ENCODE peak calls at places on chromosomes 3 and 15, in six cellular contexts. One of them, this sample, is unnamed.

GRCh38 chr3:184805351-184806038 is 6.5 kb upstream of the VPS8 start:
- DNase-seq in activated CD4-positive, alpha-beta T cell treated with anti-CD3 and anti-CD28 coated beads for 48 hours: no peak
- DNase-seq in AG20443: no peak
- DNase-seq in endothelial cell: no peak
- DNase-seq in stimulated activated CD4-positive, alpha-beta T cell treated with anti-CD3 and anti-CD28 coated beads, TNF-alpha, amount 100 ng/mL, for 4 hours: no peak
- DNase-seq in PC-3: no peak
- DNase-seq in this sample: no peak

GRCh38 chr3:72010044-72010443 is 225.1 kb upstream of the PROK2 start:
- DNase-seq in activated CD4-positive, alpha-beta T cell treated with anti-CD3 and anti-CD28 coated beads for 48 hours: peak; percentile 20
- DNase-seq in AG20443: peak; percentile 31
- DNase-seq in endothelial cell: no peak
- DNase-seq in stimulated activated CD4-positive, alpha-beta T cell treated with anti-CD3 and anti-CD28 coated beads, TNF-alpha, amount 100 ng/mL, for 4 hours: no peak
- DNase-seq in PC-3: no peak
- DNase-seq in this sample: no peak

GRCh38 chr15:74763416-74763815 is 14.8 kb downstream of the CYP1A2 start:
- DNase-seq in activated CD4-positive, alpha-beta T cell treated with anti-CD3 and anti-CD28 coated beads for 48 hours: no peak
- DNase-seq in AG20443: no peak
- DNase-seq in endothelial cell: no peak
- DNase-seq in stimulated activated CD4-positive, alpha-beta T cell treated with anti-CD3 and anti-CD28 coated beads, TNF-alpha, amount 100 ng/mL, for 4 hours: no peak
- DNase-seq in PC-3: no peak
- DNase-seq in this sample: no peak

GRCh38 chr15:99977945-99978344 is 244.7 kb upstream of the LYSMD4 start:
- DNase-seq in activated CD4-positive, alpha-beta T cell treated with anti-CD3 and anti-CD28 coated beads for 48 hours: no peak
- DNase-seq in AG20443: no peak
- DNase-seq in endothelial cell: no peak
- DNase-seq in stimulated activated CD4-positive, alpha-beta T cell treated with anti-CD3 and anti-CD28 coated beads, TNF-alpha, amount 100 ng/mL, for 4 hours: no peak
- DNase-seq in PC-3: no peak
- DNase-seq in this sample: no peak

GRCh38 chr15:57198654-57199241 is 177.6 kb upstream of the CGNL1 start:
- DNase-seq in activated CD4-positive, alpha-beta T cell treated with anti-CD3 and anti-CD28 coated beads for 48 hours: no peak
- DNase-seq in AG20443: no peak
- DNase-seq in endothelial cell: no peak
- DNase-seq in stimulated activated CD4-positive, alpha-beta T cell treated with anti-CD3 and anti-CD28 coated beads, TNF-alpha, amount 100 ng/mL, for 4 hours: no peak
- DNase-seq in PC-3: peak; percentile 28
- DNase-seq in this sample: no peak

GRCh38 chr3:41094351-41094750 is 105.0 kb upstream of the CTNNB1 start:
- DNase-seq in activated CD4-positive, alpha-beta T cell treated with anti-CD3 and anti-CD28 coated beads for 48 hours: no peak
- DNase-seq in AG20443: no peak
- DNase-seq in endothelial cell: no peak
- DNase-seq in stimulated activated CD4-positive, alpha-beta T cell treated with anti-CD3 and anti-CD28 coated beads, TNF-alpha, amount 100 ng/mL, for 4 hours: no peak
- DNase-seq in PC-3: no peak
- DNase-seq in this sample: no peak

GRCh38 chr3:122294365-122294764 is 30.7 kb upstream of the CSTA start:
- DNase-seq in activated CD4-positive, alpha-beta T cell treated with anti-CD3 and anti-CD28 coated beads for 48 hours: no peak
- DNase-seq in AG20443: no peak
- DNase-seq in endothelial cell: no peak
- DNase-seq in stimulated activated CD4-positive, alpha-beta T cell treated with anti-CD3 and anti-CD28 coated beads, TNF-alpha, amount 100 ng/mL, for 4 hours: no peak
- DNase-seq in PC-3: no peak
- DNase-seq in this sample: no peak

GRCh38 chr3:36373661-36374060 is 6.6 kb upstream of the STAC start:
- DNase-seq in activated CD4-positive, alpha-beta T cell treated with anti-CD3 and anti-CD28 coated beads for 48 hours: no peak
- DNase-seq in AG20443: no peak
- DNase-seq in endothelial cell: no peak
- DNase-seq in stimulated activated CD4-positive, alpha-beta T cell treated with anti-CD3 and anti-CD28 coated beads, TNF-alpha, amount 100 ng/mL, for 4 hours: no peak
- DNase-seq in PC-3: no peak
- DNase-seq in this sample: no peak

GRCh38 chr3:181173227-181173626 is 183.7 kb upstream of the DNAJC19 start:
- DNase-seq in activated CD4-positive, alpha-beta T cell treated with anti-CD3 and anti-CD28 coated beads for 48 hours: no peak
- DNase-seq in AG20443: no peak
- DNase-seq in endothelial cell: no peak
- DNase-seq in stimulated activated CD4-positive, alpha-beta T cell treated with anti-CD3 and anti-CD28 coated beads, TNF-alpha, amount 100 ng/mL, for 4 hours: no peak
- DNase-seq in PC-3: no peak
- DNase-seq in this sample: no peak

GRCh38 chr3:117916839-117917238 is 1117.8 kb downstream of the IGSF11 start:
- DNase-seq in activated CD4-positive, alpha-beta T cell treated with anti-CD3 and anti-CD28 coated beads for 48 hours: no peak
- DNase-seq in AG20443: no peak
- DNase-seq in endothelial cell: no peak
- DNase-seq in stimulated activated CD4-positive, alpha-beta T cell treated with anti-CD3 and anti-CD28 coated beads, TNF-alpha, amount 100 ng/mL, for 4 hours: no peak
- DNase-seq in PC-3: no peak
- DNase-seq in this sample: no peak

GRCh38 chr3:194446754-194447153 is 40.0 kb downstream of the ATP13A3 start:
- DNase-seq in activated CD4-positive, alpha-beta T cell treated with anti-CD3 and anti-CD28 coated beads for 48 hours: no peak
- DNase-seq in AG20443: no peak
- DNase-seq in endothelial cell: no peak
- DNase-seq in stimulated activated CD4-positive, alpha-beta T cell treated with anti-CD3 and anti-CD28 coated beads, TNF-alpha, amount 100 ng/mL, for 4 hours: no peak
- DNase-seq in PC-3: no peak
- DNase-seq in this sample: no peak

GRCh38 chr3:53744351-53744750 is 101.9 kb downstream of the CHDH start:
- DNase-seq in activated CD4-positive, alpha-beta T cell treated with anti-CD3 and anti-CD28 coated beads for 48 hours: peak; percentile 12
- DNase-seq in AG20443: no peak
- DNase-seq in endothelial cell: no peak
- DNase-seq in stimulated activated CD4-positive, alpha-beta T cell treated with anti-CD3 and anti-CD28 coated beads, TNF-alpha, amount 100 ng/mL, for 4 hours: no peak
- DNase-seq in PC-3: no peak
- DNase-seq in this sample: no peak

GRCh38 chr3:46860381-46861292 is 2.6 kb downstream of the MYL3 start:
- DNase-seq in activated CD4-positive, alpha-beta T cell treated with anti-CD3 and anti-CD28 coated beads for 48 hours: peak; percentile 55
- DNase-seq in AG20443: no peak
- DNase-seq in endothelial cell: peak; percentile 70
- DNase-seq in stimulated activated CD4-positive, alpha-beta T cell treated with anti-CD3 and anti-CD28 coated beads, TNF-alpha, amount 100 ng/mL, for 4 hours: no peak
- DNase-seq in PC-3: peak; percentile 44
- DNase-seq in this sample: no peak

GRCh38 chr15:33278816-33279612 is 31.8 kb upstream of the RYR3 start:
- DNase-seq in activated CD4-positive, alpha-beta T cell treated with anti-CD3 and anti-CD28 coated beads for 48 hours: no peak
- DNase-seq in AG20443: peak; percentile 82
- DNase-seq in endothelial cell: no peak
- DNase-seq in stimulated activated CD4-positive, alpha-beta T cell treated with anti-CD3 and anti-CD28 coated beads, TNF-alpha, amount 100 ng/mL, for 4 hours: no peak
- DNase-seq in PC-3: peak; percentile 96
- DNase-seq in this sample: no peak

GRCh38 chr3:49277357-49277723 is 308 bp upstream of the C3orf62 start:
- DNase-seq in activated CD4-positive, alpha-beta T cell treated with anti-CD3 and anti-CD28 coated beads for 48 hours: no peak
- DNase-seq in AG20443: no peak
- DNase-seq in endothelial cell: no peak
- DNase-seq in stimulated activated CD4-positive, alpha-beta T cell treated with anti-CD3 and anti-CD28 coated beads, TNF-alpha, amount 100 ng/mL, for 4 hours: no peak
- DNase-seq in PC-3: no peak
- DNase-seq in this sample: no peak

GRCh38 chr3:22175899-22176298 is 424.9 kb upstream of the ZNF385D start:
- DNase-seq in activated CD4-positive, alpha-beta T cell treated with anti-CD3 and anti-CD28 coated beads for 48 hours: no peak
- DNase-seq in AG20443: no peak
- DNase-seq in endothelial cell: no peak
- DNase-seq in stimulated activated CD4-positive, alpha-beta T cell treated with anti-CD3 and anti-CD28 coated beads, TNF-alpha, amount 100 ng/mL, for 4 hours: no peak
- DNase-seq in PC-3: peak; percentile 44
- DNase-seq in this sample: no peak

GRCh38 chr3:187739125-187739560 is 6.1 kb downstream of the BCL6 start:
- DNase-seq in activated CD4-positive, alpha-beta T cell treated with anti-CD3 and anti-CD28 coated beads for 48 hours: peak; percentile 45
- DNase-seq in AG20443: no peak
- DNase-seq in endothelial cell: peak; percentile 50
- DNase-seq in stimulated activated CD4-positive, alpha-beta T cell treated with anti-CD3 and anti-CD28 coated beads, TNF-alpha, amount 100 ng/mL, for 4 hours: no peak
- DNase-seq in PC-3: no peak
- DNase-seq in this sample: no peak

GRCh38 chr15:74185949-74186348 is 12.4 kb downstream of the ISLR start:
- DNase-seq in activated CD4-positive, alpha-beta T cell treated with anti-CD3 and anti-CD28 coated beads for 48 hours: peak; percentile 35
- DNase-seq in AG20443: no peak
- DNase-seq in endothelial cell: no peak
- DNase-seq in stimulated activated CD4-positive, alpha-beta T cell treated with anti-CD3 and anti-CD28 coated beads, TNF-alpha, amount 100 ng/mL, for 4 hours: no peak
- DNase-seq in PC-3: peak; percentile 59
- DNase-seq in this sample: no peak

GRCh38 chr15:80906159-80906775 is 83.4 kb downstream of the MESD start:
- DNase-seq in activated CD4-positive, alpha-beta T cell treated with anti-CD3 and anti-CD28 coated beads for 48 hours: no peak
- DNase-seq in AG20443: peak; percentile 32
- DNase-seq in endothelial cell: no peak
- DNase-seq in stimulated activated CD4-positive, alpha-beta T cell treated with anti-CD3 and anti-CD28 coated beads, TNF-alpha, amount 100 ng/mL, for 4 hours: no peak
- DNase-seq in PC-3: peak; percentile 88
- DNase-seq in this sample: no peak

GRCh38 chr3:159257954-159258353 is 456.1 kb downstream of the MFSD1 start:
- DNase-seq in activated CD4-positive, alpha-beta T cell treated with anti-CD3 and anti-CD28 coated beads for 48 hours: no peak
- DNase-seq in AG20443: no peak
- DNase-seq in endothelial cell: no peak
- DNase-seq in stimulated activated CD4-positive, alpha-beta T cell treated with anti-CD3 and anti-CD28 coated beads, TNF-alpha, amount 100 ng/mL, for 4 hours: no peak
- DNase-seq in PC-3: no peak
- DNase-seq in this sample: no peak

GRCh38 chr3:50602675-50603191 is 8.8 kb downstream of the CISH start:
- DNase-seq in activated CD4-positive, alpha-beta T cell treated with anti-CD3 and anti-CD28 coated beads for 48 hours: no peak
- DNase-seq in AG20443: no peak
- DNase-seq in endothelial cell: no peak
- DNase-seq in stimulated activated CD4-positive, alpha-beta T cell treated with anti-CD3 and anti-CD28 coated beads, TNF-alpha, amount 100 ng/mL, for 4 hours: no peak
- DNase-seq in PC-3: peak; percentile 58
- DNase-seq in this sample: no peak

GRCh38 chr3:55873523-55874254 is 386.6 kb upstream of the WNT5A start:
- DNase-seq in activated CD4-positive, alpha-beta T cell treated with anti-CD3 and anti-CD28 coated beads for 48 hours: no peak
- DNase-seq in AG20443: no peak
- DNase-seq in endothelial cell: no peak
- DNase-seq in stimulated activated CD4-positive, alpha-beta T cell treated with anti-CD3 and anti-CD28 coated beads, TNF-alpha, amount 100 ng/mL, for 4 hours: no peak
- DNase-seq in PC-3: peak; percentile 91
- DNase-seq in this sample: no peak

GRCh38 chr3:123655400-123655799 is 70.5 kb upstream of the HACD2 start:
- DNase-seq in activated CD4-positive, alpha-beta T cell treated with anti-CD3 and anti-CD28 coated beads for 48 hours: no peak
- DNase-seq in AG20443: no peak
- DNase-seq in endothelial cell: no peak
- DNase-seq in stimulated activated CD4-positive, alpha-beta T cell treated with anti-CD3 and anti-CD28 coated beads, TNF-alpha, amount 100 ng/mL, for 4 hours: no peak
- DNase-seq in PC-3: no peak
- DNase-seq in this sample: no peak

GRCh38 chr3:9279959-9280358 is 30.5 kb upstream of the SRGAP3 start:
- DNase-seq in activated CD4-positive, alpha-beta T cell treated with anti-CD3 and anti-CD28 coated beads for 48 hours: no peak
- DNase-seq in AG20443: peak; percentile 64
- DNase-seq in endothelial cell: no peak
- DNase-seq in stimulated activated CD4-positive, alpha-beta T cell treated with anti-CD3 and anti-CD28 coated beads, TNF-alpha, amount 100 ng/mL, for 4 hours: no peak
- DNase-seq in PC-3: peak; percentile 25
- DNase-seq in this sample: no peak

GRCh38 chr15:85141601-85142185 is 160.0 kb downstream of the PDE8A start:
- DNase-seq in activated CD4-positive, alpha-beta T cell treated with anti-CD3 and anti-CD28 coated beads for 48 hours: no peak
- DNase-seq in AG20443: no peak
- DNase-seq in endothelial cell: no peak
- DNase-seq in stimulated activated CD4-positive, alpha-beta T cell treated with anti-CD3 and anti-CD28 coated beads, TNF-alpha, amount 100 ng/mL, for 4 hours: no peak
- DNase-seq in PC-3: no peak
- DNase-seq in this sample: no peak